ENCODE peak calls at places on chromosomes 6 and 20, in seven cellular contexts. O is AG09319; P is H54; G is stimulated activated CD4-positive, alpha-beta T cell treated with anti-CD3 and anti-CD28 coated beads, Interleukin-4, amount 100 ng/mL, for 1 hour; Z is cardiac fibroblast; D is RPMI7951; Q is DMS79 treated with DMSO at 0.1 percent for 48 hours. M is an unnamed sample.

GRCh38 chr20:56826971-56827645 is 198.0 kb downstream of the TFAP2C start:
- DNase-seq in G (no peak), D (peak), O (peak), P (no peak), Z (peak), Q (no peak), M (peak)

GRCh38 chr6:20740727-20741126 is 206.5 kb downstream of the CDKAL1 start:
- DNase-seq in Q (no peak), D (no peak), Z (no peak), G (no peak), O (no peak), P (no peak), M (no peak)

GRCh38 chr20:59560588-59561227 is 43.6 kb upstream of the PHACTR3 start:
- DNase-seq in Q (no peak), O (no peak), D (peak), Z (peak), P (no peak), G (no peak), M (no peak)

GRCh38 chr6:85385636-85386315 is 64.1 kb upstream of the NT5E start:
- DNase-seq in Q (no peak), O (no peak), P (no peak), Z (no peak), D (no peak), G (no peak), M (no peak)

GRCh38 chr6:152399409-152399808 is 237.8 kb downstream of the SYNE1 start:
- DNase-seq in D (no peak), O (no peak), Q (no peak), P (no peak), G (no peak), Z (no peak), M (no peak)

GRCh38 chr6:24458937-24459336 is 30.4 kb downstream of the GPLD1 start:
- DNase-seq in Z (no peak), D (no peak), G (no peak), O (no peak), Q (no peak), P (no peak), M (no peak)

GRCh38 chr6:2876210-2877056 is 26.7 kb downstream of the SERPINB9 start:
- DNase-seq in Z (peak), G (no peak), Q (peak), O (peak), P (peak), D (peak), M (peak)

GRCh38 chr6:107235007-107235406 is 119.7 kb upstream of the BEND3 start:
- DNase-seq in Z (no peak), P (no peak), G (no peak), O (no peak), D (no peak), Q (no peak), M (no peak)

GRCh38 chr6:144897441-144897921 is 612.3 kb downstream of the UTRN start:
- DNase-seq in O (peak), P (peak), G (no peak), Q (no peak), Z (peak), D (peak), M (peak)

GRCh38 chr6:47034919-47035318 is 7.2 kb downstream of the ADGRF1 start:
- DNase-seq in Q (peak), D (peak), P (peak), G (no peak), Z (peak), O (peak), M (peak)

GRCh38 chr6:3797231-3798200 is 46.0 kb upstream of the PXDC1 start:
- DNase-seq in D (peak), G (no peak), Z (peak), P (peak), Q (peak), O (no peak), M (peak)

GRCh38 chr6:111612379-111612778 is 6.7 kb upstream of the TRAF3IP2 start:
- DNase-seq in P (no peak), Z (no peak), D (no peak), G (no peak), O (no peak), Q (no peak), M (no peak)

GRCh38 chr6:13762648-13763441 is 51.2 kb upstream of the RANBP9 start:
- DNase-seq in G (no peak), D (peak), Z (peak), P (no peak), Q (peak), O (peak), M (peak)

GRCh38 chr6:21349834-21350233 is 243.7 kb upstream of the SOX4 start:
- DNase-seq in D (no peak), P (no peak), Q (no peak), O (no peak), Z (no peak), G (no peak), M (no peak)

GRCh38 chr20:33732166-33732970 is 572 bp downstream of the ZNF341 start:
- DNase-seq in Z (no peak), O (no peak), G (peak), Q (peak), D (no peak), P (no peak), M (no peak)

GRCh38 chr20:4836473-4836872 is 114.8 kb downstream of the PRND start:
- DNase-seq in Q (no peak), Z (no peak), D (no peak), O (no peak), P (no peak), G (no peak), M (no peak)

GRCh38 chr6:142944126-142945066 is 580 bp downstream of the HIVEP2 start:
- DNase-seq in O (peak), Q (peak), Z (peak), G (peak), P (peak), D (peak), M (peak)